ENCODE peak calls at places on chromosomes 2 and 18, in nine cellular contexts. F, L, D, Q, S, K, T, U and O are unnamed samples.

GRCh38 chr18:32730620-32731021 is 42.2 kb downstream of the KLHL14 start:
- DNase-seq in F (no peak), L (no peak), D (peak), Q (peak), S (no peak), K (no peak), T (peak), U (no peak), O (peak)

GRCh38 chr2:14016289-14016955 is 616.1 kb upstream of the LRATD1 start:
- DNase-seq in F (peak), L (no peak), D (no peak), Q (peak), S (no peak), K (no peak), T (no peak), U (no peak), O (no peak)

GRCh38 chr2:203022751-203023150 is 8.1 kb downstream of the NBEAL1 start:
- DNase-seq in F (no peak), L (no peak), D (no peak), Q (no peak), S (no peak), K (no peak), T (peak), U (no peak), O (no peak)

GRCh38 chr2:190180313-190181065 is 118.0 kb upstream of the MSTN start:
- DNase-seq in F (peak), L (peak), D (peak), Q (peak), S (no peak), K (peak), T (peak), U (peak), O (peak)

GRCh38 chr2:70850905-70851304 is 15.3 kb upstream of the CD207 start:
- DNase-seq in F (no peak), L (no peak), D (no peak), Q (no peak), S (no peak), K (no peak), T (peak), U (no peak), O (no peak)

GRCh38 chr2:47402555-47402804 is 476 bp upstream of the MSH2 start:
- DNase-seq in F (no peak), L (peak), D (no peak), Q (peak), S (no peak), K (no peak), T (peak), U (no peak), O (no peak)

GRCh38 chr18:11156977-11157376 is 7.6 kb upstream of the PIEZO2 start:
- DNase-seq in F (no peak), L (no peak), D (no peak), Q (no peak), S (no peak), K (no peak), T (no peak), U (no peak), O (no peak)

GRCh38 chr2:84830095-84830494 is 50.8 kb downstream of the TRABD2A start:
- DNase-seq in F (no peak), L (no peak), D (no peak), Q (peak), S (no peak), K (no peak), T (no peak), U (no peak), O (no peak)

GRCh38 chr2:120291464-120292311 is 39.0 kb downstream of the RALB start:
- DNase-seq in F (no peak), L (no peak), D (no peak), Q (peak), S (no peak), K (no peak), T (peak), U (no peak), O (no peak)

GRCh38 chr2:242035858-242036652 is 166.5 kb downstream of the RTP5 start:
- DNase-seq in F (no peak), L (no peak), D (no peak), Q (no peak), S (no peak), K (no peak), T (no peak), U (no peak), O (no peak)

GRCh38 chr2:8053241-8053640 is 628.6 kb upstream of the ID2 start:
- DNase-seq in F (no peak), L (no peak), D (no peak), Q (no peak), S (no peak), K (no peak), T (peak), U (no peak), O (no peak)

GRCh38 chr2:185338104-185338503 is 400.5 kb upstream of the FSIP2 start:
- DNase-seq in F (no peak), L (no peak), D (no peak), Q (no peak), S (no peak), K (no peak), T (no peak), U (no peak), O (no peak)